ENCODE peak calls at places on chromosomes 13 and 19, in eight cellular contexts. One of them, this sample, is unnamed.

GRCh38 chr13:33341861-33342452 is 56.4 kb upstream of the STARD13 start:
- DNase-seq in NB4: no peak
- DNase-seq in body of pancreas: no peak
- DNase-seq in IMR-90: no peak
- DNase-seq in endothelial cell of umbilical vein: no peak
- DNase-seq in adrenal gland: no peak
- DNase-seq in A549: no peak
- DNase-seq in heart left ventricle: no peak
- DNase-seq in this sample: no peak

GRCh38 chr13:33676700-33677048 is 141.3 kb upstream of the RFC3 start:
- DNase-seq in endothelial cell of umbilical vein: peak
- DNase-seq in adrenal gland: peak
- DNase-seq in body of pancreas: peak
- DNase-seq in heart left ventricle: peak
- DNase-seq in IMR-90: peak
- DNase-seq in A549: peak
- DNase-seq in NB4: peak
- DNase-seq in this sample: no peak

GRCh38 chr19:7427944-7428343 is 60.9 kb downstream of the PEX11G start:
- DNase-seq in NB4: no peak
- DNase-seq in body of pancreas: no peak
- DNase-seq in endothelial cell of umbilical vein: no peak
- DNase-seq in A549: no peak
- DNase-seq in heart left ventricle: no peak
- DNase-seq in adrenal gland: no peak
- DNase-seq in IMR-90: peak
- DNase-seq in this sample: no peak

GRCh38 chr13:49213997-49214916 is 5.9 kb upstream of the MLNR start:
- DNase-seq in IMR-90: no peak
- DNase-seq in body of pancreas: no peak
- DNase-seq in endothelial cell of umbilical vein: no peak
- DNase-seq in NB4: peak
- DNase-seq in heart left ventricle: no peak
- DNase-seq in A549: no peak
- DNase-seq in adrenal gland: no peak
- DNase-seq in this sample: no peak

GRCh38 chr19:45115809-45116615 is 23.0 kb downstream of the PPP1R37 start:
- DNase-seq in IMR-90: no peak
- DNase-seq in NB4: peak
- DNase-seq in endothelial cell of umbilical vein: no peak
- DNase-seq in adrenal gland: no peak
- DNase-seq in body of pancreas: no peak
- DNase-seq in A549: no peak
- DNase-seq in heart left ventricle: no peak
- DNase-seq in this sample: no peak

GRCh38 chr13:111437417-111437816 is 117.0 kb downstream of the TEX29 start:
- DNase-seq in heart left ventricle: no peak
- DNase-seq in body of pancreas: no peak
- DNase-seq in endothelial cell of umbilical vein: no peak
- DNase-seq in A549: no peak
- DNase-seq in adrenal gland: no peak
- DNase-seq in IMR-90: no peak
- DNase-seq in NB4: no peak
- DNase-seq in this sample: no peak

GRCh38 chr19:888615-889385 is 4.2 kb downstream of the MED16 start:
- DNase-seq in IMR-90: no peak
- DNase-seq in NB4: no peak
- DNase-seq in endothelial cell of umbilical vein: no peak
- DNase-seq in A549: no peak
- DNase-seq in body of pancreas: no peak
- DNase-seq in adrenal gland: no peak
- DNase-seq in heart left ventricle: no peak
- DNase-seq in this sample: peak

GRCh38 chr13:44169018-44169909 is 204.4 kb upstream of the SERP2 start:
- DNase-seq in endothelial cell of umbilical vein: no peak
- DNase-seq in NB4: no peak
- DNase-seq in heart left ventricle: no peak
- DNase-seq in adrenal gland: no peak
- DNase-seq in IMR-90: peak
- DNase-seq in body of pancreas: no peak
- DNase-seq in A549: no peak
- DNase-seq in this sample: no peak

GRCh38 chr19:29539131-29539530 is 13.3 kb downstream of the VSTM2B start:
- DNase-seq in heart left ventricle: no peak
- DNase-seq in IMR-90: no peak
- DNase-seq in endothelial cell of umbilical vein: no peak
- DNase-seq in A549: no peak
- DNase-seq in NB4: no peak
- DNase-seq in adrenal gland: no peak
- DNase-seq in body of pancreas: no peak
- DNase-seq in this sample: no peak

GRCh38 chr19:9862897-9863296 is 27.8 kb downstream of the PIN1 start:
- DNase-seq in NB4: no peak
- DNase-seq in adrenal gland: no peak
- DNase-seq in A549: no peak
- DNase-seq in heart left ventricle: no peak
- DNase-seq in IMR-90: no peak
- DNase-seq in endothelial cell of umbilical vein: no peak
- DNase-seq in body of pancreas: no peak
- DNase-seq in this sample: no peak

GRCh38 chr13:98910501-98910951 is 67.3 kb downstream of the DOCK9 start:
- DNase-seq in IMR-90: peak
- DNase-seq in adrenal gland: peak
- DNase-seq in NB4: peak
- DNase-seq in body of pancreas: no peak
- DNase-seq in heart left ventricle: peak
- DNase-seq in A549: peak
- DNase-seq in endothelial cell of umbilical vein: peak
- DNase-seq in this sample: no peak

GRCh38 chr19:3398114-3398899 is 31.9 kb downstream of the NFIC start:
- DNase-seq in NB4: no peak
- DNase-seq in IMR-90: peak
- DNase-seq in endothelial cell of umbilical vein: no peak
- DNase-seq in A549: no peak
- DNase-seq in adrenal gland: peak
- DNase-seq in heart left ventricle: peak
- DNase-seq in body of pancreas: peak
- DNase-seq in this sample: no peak

GRCh38 chr19:23762884-23763711 is 4.4 kb upstream of the ZNF681 start:
- DNase-seq in IMR-90: peak
- DNase-seq in endothelial cell of umbilical vein: no peak
- DNase-seq in A549: no peak
- DNase-seq in NB4: peak
- DNase-seq in adrenal gland: peak
- DNase-seq in body of pancreas: peak
- DNase-seq in heart left ventricle: peak
- DNase-seq in this sample: peak

GRCh38 chr13:32825481-32825880 is 190.7 kb upstream of the KL start:
- DNase-seq in body of pancreas: no peak
- DNase-seq in IMR-90: no peak
- DNase-seq in heart left ventricle: no peak
- DNase-seq in endothelial cell of umbilical vein: no peak
- DNase-seq in A549: no peak
- DNase-seq in adrenal gland: no peak
- DNase-seq in NB4: no peak
- DNase-seq in this sample: no peak

GRCh38 chr13:112781881-112782361 is 92.1 kb downstream of the ATP11A start:
- DNase-seq in adrenal gland: peak
- DNase-seq in IMR-90: no peak
- DNase-seq in body of pancreas: no peak
- DNase-seq in A549: no peak
- DNase-seq in endothelial cell of umbilical vein: peak
- DNase-seq in NB4: no peak
- DNase-seq in heart left ventricle: peak
- DNase-seq in this sample: no peak

GRCh38 chr13:112346899-112347229 is 29.3 kb upstream of the SPACA7 start:
- DNase-seq in IMR-90: no peak
- DNase-seq in endothelial cell of umbilical vein: no peak
- DNase-seq in heart left ventricle: no peak
- DNase-seq in body of pancreas: no peak
- DNase-seq in NB4: no peak
- DNase-seq in adrenal gland: no peak
- DNase-seq in A549: no peak
- DNase-seq in this sample: no peak

GRCh38 chr19:55189424-55189823 is 9.3 kb upstream of the SYT5 start:
- DNase-seq in adrenal gland: no peak
- DNase-seq in A549: peak
- DNase-seq in body of pancreas: no peak
- DNase-seq in endothelial cell of umbilical vein: peak
- DNase-seq in heart left ventricle: peak
- DNase-seq in IMR-90: peak
- DNase-seq in NB4: no peak
- DNase-seq in this sample: no peak

GRCh38 chr13:98099627-98100026 is 43.3 kb upstream of the FARP1 start:
- DNase-seq in A549: no peak
- DNase-seq in adrenal gland: no peak
- DNase-seq in body of pancreas: no peak
- DNase-seq in heart left ventricle: no peak
- DNase-seq in NB4: no peak
- DNase-seq in IMR-90: no peak
- DNase-seq in endothelial cell of umbilical vein: no peak
- DNase-seq in this sample: no peak

GRCh38 chr19:35641515-35642151 is at the start of gene ETV2:
- DNase-seq in NB4: peak
- DNase-seq in heart left ventricle: peak
- DNase-seq in IMR-90: peak
- DNase-seq in endothelial cell of umbilical vein: peak
- DNase-seq in body of pancreas: no peak
- DNase-seq in adrenal gland: no peak
- DNase-seq in A549: no peak
- DNase-seq in this sample: peak

GRCh38 chr19:44109458-44109857 is 3.7 kb upstream of the ZNF225 start:
- DNase-seq in IMR-90: no peak
- DNase-seq in endothelial cell of umbilical vein: no peak
- DNase-seq in A549: no peak
- DNase-seq in NB4: no peak
- DNase-seq in adrenal gland: no peak
- DNase-seq in heart left ventricle: no peak
- DNase-seq in body of pancreas: no peak
- DNase-seq in this sample: no peak

GRCh38 chr19:44111910-44112463 is 1.2 kb upstream of the ZNF225 start:
- DNase-seq in body of pancreas: no peak
- DNase-seq in heart left ventricle: no peak
- DNase-seq in adrenal gland: peak
- DNase-seq in IMR-90: peak
- DNase-seq in NB4: peak
- DNase-seq in endothelial cell of umbilical vein: peak
- DNase-seq in A549: no peak
- DNase-seq in this sample: peak

GRCh38 chr19:44113784-44114390 is 688 bp downstream of the ZNF225 start:
- DNase-seq in IMR-90: peak
- DNase-seq in body of pancreas: peak
- DNase-seq in endothelial cell of umbilical vein: no peak
- DNase-seq in NB4: peak
- DNase-seq in adrenal gland: peak
- DNase-seq in A549: no peak
- DNase-seq in heart left ventricle: peak
- DNase-seq in this sample: peak

GRCh38 chr19:44112802-44113137 is 429 bp upstream of the ZNF225 start:
- DNase-seq in NB4: no peak
- DNase-seq in IMR-90: no peak
- DNase-seq in endothelial cell of umbilical vein: no peak
- DNase-seq in adrenal gland: no peak
- DNase-seq in A549: no peak
- DNase-seq in heart left ventricle: no peak
- DNase-seq in body of pancreas: no peak
- DNase-seq in this sample: no peak

GRCh38 chr19:44113138-44113783 is at the start of gene ZNF225:
- DNase-seq in endothelial cell of umbilical vein: peak
- DNase-seq in body of pancreas: peak
- DNase-seq in A549: peak
- DNase-seq in NB4: peak
- DNase-seq in adrenal gland: peak
- DNase-seq in heart left ventricle: peak
- DNase-seq in IMR-90: peak
- DNase-seq in this sample: peak
- TF ChIP-seq POLR2A in endothelial cell of umbilical vein: peak
- TF ChIP-seq POLR2A in body of pancreas: peak
- TF ChIP-seq POLR2A in A549: peak
- TF ChIP-seq POLR2A in NB4: peak
- TF ChIP-seq POLR2A in adrenal gland: peak
- TF ChIP-seq POLR2A in heart left ventricle: peak
- TF ChIP-seq POLR2A in IMR-90: peak
- TF ChIP-seq POLR2A in this sample: peak

GRCh38 chr19:43503501-43504425 is 783 bp downstream of the PHLDB3 start:
- DNase-seq in body of pancreas: peak
- DNase-seq in heart left ventricle: peak
- DNase-seq in adrenal gland: peak
- DNase-seq in NB4: peak
- DNase-seq in A549: peak
- DNase-seq in endothelial cell of umbilical vein: peak
- DNase-seq in IMR-90: peak
- DNase-seq in this sample: peak
- TF ChIP-seq POLR2A in body of pancreas: peak
- TF ChIP-seq POLR2A in heart left ventricle: peak
- TF ChIP-seq POLR2A in adrenal gland: peak
- TF ChIP-seq POLR2A in NB4: no peak
- TF ChIP-seq POLR2A in A549: no peak
- TF ChIP-seq POLR2A in endothelial cell of umbilical vein: no peak
- TF ChIP-seq POLR2A in IMR-90: peak
- TF ChIP-seq POLR2A in this sample: peak

GRCh38 chr13:30373727-30374126 is 48.6 kb upstream of the UBE2L5 start:
- DNase-seq in A549: no peak
- DNase-seq in body of pancreas: no peak
- DNase-seq in adrenal gland: no peak
- DNase-seq in IMR-90: no peak
- DNase-seq in endothelial cell of umbilical vein: no peak
- DNase-seq in NB4: peak
- DNase-seq in heart left ventricle: no peak
- DNase-seq in this sample: no peak
- TF ChIP-seq POLR2A in A549: no peak
- TF ChIP-seq POLR2A in body of pancreas: no peak
- TF ChIP-seq POLR2A in adrenal gland: no peak
- TF ChIP-seq POLR2A in IMR-90: no peak
- TF ChIP-seq POLR2A in endothelial cell of umbilical vein: no peak
- TF ChIP-seq POLR2A in NB4: no peak
- TF ChIP-seq POLR2A in heart left ventricle: no peak
- TF ChIP-seq POLR2A in this sample: no peak

GRCh38 chr19:8609210-8610040 is 1.1 kb downstream of the ADAMTS10 start:
- DNase-seq in body of pancreas: no peak
- DNase-seq in IMR-90: peak
- DNase-seq in A549: peak
- DNase-seq in endothelial cell of umbilical vein: peak
- DNase-seq in adrenal gland: peak
- DNase-seq in heart left ventricle: peak
- DNase-seq in NB4: peak
- DNase-seq in this sample: peak

GRCh38 chr19:8611890-8612806 is 1.6 kb upstream of the ADAMTS10 start:
- DNase-seq in NB4: peak
- DNase-seq in endothelial cell of umbilical vein: peak
- DNase-seq in adrenal gland: peak
- DNase-seq in heart left ventricle: peak
- DNase-seq in IMR-90: peak
- DNase-seq in A549: peak
- DNase-seq in body of pancreas: peak
- DNase-seq in this sample: no peak

GRCh38 chr19:8610041-8610927 is at the start of gene ADAMTS10:
- DNase-seq in A549: no peak
- DNase-seq in adrenal gland: peak
- DNase-seq in heart left ventricle: peak
- DNase-seq in IMR-90: peak
- DNase-seq in body of pancreas: no peak
- DNase-seq in NB4: peak
- DNase-seq in endothelial cell of umbilical vein: no peak
- DNase-seq in this sample: peak

GRCh38 chr19:8611391-8611883 is 922 bp upstream of the ADAMTS10 start:
- DNase-seq in IMR-90: no peak
- DNase-seq in body of pancreas: no peak
- DNase-seq in NB4: peak
- DNase-seq in endothelial cell of umbilical vein: no peak
- DNase-seq in heart left ventricle: no peak
- DNase-seq in A549: peak
- DNase-seq in adrenal gland: peak
- DNase-seq in this sample: no peak

GRCh38 chr19:8610928-8611284 is 391 bp upstream of the ADAMTS10 start:
- DNase-seq in heart left ventricle: no peak
- DNase-seq in NB4: no peak
- DNase-seq in endothelial cell of umbilical vein: no peak
- DNase-seq in IMR-90: no peak
- DNase-seq in A549: no peak
- DNase-seq in adrenal gland: no peak
- DNase-seq in body of pancreas: no peak
- DNase-seq in this sample: no peak
- TF ChIP-seq POLR2A in heart left ventricle: no peak
- TF ChIP-seq POLR2A in NB4: no peak
- TF ChIP-seq POLR2A in endothelial cell of umbilical vein: no peak
- TF ChIP-seq POLR2A in IMR-90: no peak
- TF ChIP-seq POLR2A in A549: no peak
- TF ChIP-seq POLR2A in adrenal gland: no peak
- TF ChIP-seq POLR2A in body of pancreas: no peak
- TF ChIP-seq POLR2A in this sample: no peak

This sample was measured in erythroblast.